ENCODE peak calls at places on chromosome 1, in five cellular contexts. One of them, this sample, is unnamed.

GRCh38 chr1:231157311-231157710 is 4.5 kb upstream of the TRIM67 start:
- DNase-seq in NCI-H446: no peak
- DNase-seq in stimulated activated CD4-positive, alpha-beta T cell treated with anti-CD3 and anti-CD28 coated beads, Interleukin-1b, Interleukin-23, amount 100 ng/mL, for 1 hour: no peak
- DNase-seq in mucosa of descending colon: no peak
- DNase-seq in NCI-H146: no peak
- DNase-seq in this sample: no peak

GRCh38 chr1:59013276-59013927 is 229.6 kb upstream of the JUN start:
- DNase-seq in mucosa of descending colon: peak
- DNase-seq in stimulated activated CD4-positive, alpha-beta T cell treated with anti-CD3 and anti-CD28 coated beads, Interleukin-1b, Interleukin-23, amount 100 ng/mL, for 1 hour: no peak
- DNase-seq in NCI-H146: no peak
- DNase-seq in NCI-H446: no peak
- DNase-seq in this sample: no peak

GRCh38 chr1:157105298-157105987 is 5.8 kb upstream of the ETV3L start:
- DNase-seq in NCI-H446: no peak
- DNase-seq in stimulated activated CD4-positive, alpha-beta T cell treated with anti-CD3 and anti-CD28 coated beads, Interleukin-1b, Interleukin-23, amount 100 ng/mL, for 1 hour: no peak
- DNase-seq in NCI-H146: no peak
- DNase-seq in mucosa of descending colon: no peak
- DNase-seq in this sample: no peak

GRCh38 chr1:178684542-178685000 is 40.5 kb upstream of the RALGPS2 start:
- DNase-seq in NCI-H146: no peak
- DNase-seq in NCI-H446: no peak
- DNase-seq in stimulated activated CD4-positive, alpha-beta T cell treated with anti-CD3 and anti-CD28 coated beads, Interleukin-1b, Interleukin-23, amount 100 ng/mL, for 1 hour: no peak
- DNase-seq in mucosa of descending colon: no peak
- DNase-seq in this sample: no peak

GRCh38 chr1:32186491-32186890 is 7.0 kb downstream of the TXLNA start:
- DNase-seq in NCI-H146: no peak
- DNase-seq in NCI-H446: no peak
- DNase-seq in mucosa of descending colon: no peak
- DNase-seq in stimulated activated CD4-positive, alpha-beta T cell treated with anti-CD3 and anti-CD28 coated beads, Interleukin-1b, Interleukin-23, amount 100 ng/mL, for 1 hour: no peak
- DNase-seq in this sample: no peak

GRCh38 chr1:96845464-96845863 is 123.9 kb downstream of the PTBP2 start:
- DNase-seq in stimulated activated CD4-positive, alpha-beta T cell treated with anti-CD3 and anti-CD28 coated beads, Interleukin-1b, Interleukin-23, amount 100 ng/mL, for 1 hour: peak
- DNase-seq in NCI-H446: peak
- DNase-seq in NCI-H146: peak
- DNase-seq in mucosa of descending colon: no peak
- DNase-seq in this sample: peak

GRCh38 chr1:192776998-192777397 is 31.8 kb upstream of the RGS2 start:
- DNase-seq in NCI-H446: no peak
- DNase-seq in NCI-H146: no peak
- DNase-seq in mucosa of descending colon: no peak
- DNase-seq in stimulated activated CD4-positive, alpha-beta T cell treated with anti-CD3 and anti-CD28 coated beads, Interleukin-1b, Interleukin-23, amount 100 ng/mL, for 1 hour: no peak
- DNase-seq in this sample: no peak

GRCh38 chr1:8671313-8671917 is 146.0 kb downstream of the RERE start:
- DNase-seq in mucosa of descending colon: no peak
- DNase-seq in stimulated activated CD4-positive, alpha-beta T cell treated with anti-CD3 and anti-CD28 coated beads, Interleukin-1b, Interleukin-23, amount 100 ng/mL, for 1 hour: no peak
- DNase-seq in NCI-H446: peak
- DNase-seq in NCI-H146: peak
- DNase-seq in this sample: peak

GRCh38 chr1:67347688-67348472 is 40.2 kb downstream of the IL12RB2 start:
- DNase-seq in NCI-H146: peak
- DNase-seq in mucosa of descending colon: no peak
- DNase-seq in stimulated activated CD4-positive, alpha-beta T cell treated with anti-CD3 and anti-CD28 coated beads, Interleukin-1b, Interleukin-23, amount 100 ng/mL, for 1 hour: no peak
- DNase-seq in NCI-H446: peak
- DNase-seq in this sample: peak

GRCh38 chr1:66770240-66770639 is 18.0 kb downstream of the DYNLT5 start:
- DNase-seq in mucosa of descending colon: no peak
- DNase-seq in NCI-H446: no peak
- DNase-seq in NCI-H146: no peak
- DNase-seq in stimulated activated CD4-positive, alpha-beta T cell treated with anti-CD3 and anti-CD28 coated beads, Interleukin-1b, Interleukin-23, amount 100 ng/mL, for 1 hour: no peak
- DNase-seq in this sample: no peak

GRCh38 chr1:162145280-162145965 is 75.9 kb downstream of the NOS1AP start:
- DNase-seq in mucosa of descending colon: no peak
- DNase-seq in NCI-H146: peak
- DNase-seq in stimulated activated CD4-positive, alpha-beta T cell treated with anti-CD3 and anti-CD28 coated beads, Interleukin-1b, Interleukin-23, amount 100 ng/mL, for 1 hour: no peak
- DNase-seq in NCI-H446: peak
- DNase-seq in this sample: no peak

GRCh38 chr1:108691886-108692723 is at the start of gene PRPF38B:
- DNase-seq in mucosa of descending colon: peak
- DNase-seq in stimulated activated CD4-positive, alpha-beta T cell treated with anti-CD3 and anti-CD28 coated beads, Interleukin-1b, Interleukin-23, amount 100 ng/mL, for 1 hour: peak
- DNase-seq in NCI-H146: peak
- DNase-seq in NCI-H446: peak
- DNase-seq in this sample: peak

GRCh38 chr1:55061000-55061705 is 21.8 kb downstream of the PCSK9 start:
- DNase-seq in stimulated activated CD4-positive, alpha-beta T cell treated with anti-CD3 and anti-CD28 coated beads, Interleukin-1b, Interleukin-23, amount 100 ng/mL, for 1 hour: no peak
- DNase-seq in NCI-H446: no peak
- DNase-seq in NCI-H146: no peak
- DNase-seq in mucosa of descending colon: no peak
- DNase-seq in this sample: no peak

GRCh38 chr1:6854166-6854565 is 68.9 kb downstream of the CAMTA1 start:
- DNase-seq in mucosa of descending colon: no peak
- DNase-seq in NCI-H446: no peak
- DNase-seq in NCI-H146: no peak
- DNase-seq in stimulated activated CD4-positive, alpha-beta T cell treated with anti-CD3 and anti-CD28 coated beads, Interleukin-1b, Interleukin-23, amount 100 ng/mL, for 1 hour: no peak
- DNase-seq in this sample: no peak

GRCh38 chr1:48681476-48682305 is 95.0 kb downstream of the BEND5 start:
- DNase-seq in NCI-H446: peak
- DNase-seq in stimulated activated CD4-positive, alpha-beta T cell treated with anti-CD3 and anti-CD28 coated beads, Interleukin-1b, Interleukin-23, amount 100 ng/mL, for 1 hour: no peak
- DNase-seq in NCI-H146: no peak
- DNase-seq in mucosa of descending colon: no peak
- DNase-seq in this sample: no peak

GRCh38 chr1:3706651-3707297 is 45.5 kb upstream of the CCDC27 start:
- DNase-seq in mucosa of descending colon: no peak
- DNase-seq in NCI-H446: no peak
- DNase-seq in stimulated activated CD4-positive, alpha-beta T cell treated with anti-CD3 and anti-CD28 coated beads, Interleukin-1b, Interleukin-23, amount 100 ng/mL, for 1 hour: no peak
- DNase-seq in NCI-H146: no peak
- DNase-seq in this sample: no peak

GRCh38 chr1:209560952-209561351 is 22.6 kb upstream of the CAMK1G start:
- DNase-seq in mucosa of descending colon: no peak
- DNase-seq in stimulated activated CD4-positive, alpha-beta T cell treated with anti-CD3 and anti-CD28 coated beads, Interleukin-1b, Interleukin-23, amount 100 ng/mL, for 1 hour: no peak
- DNase-seq in NCI-H146: no peak
- DNase-seq in NCI-H446: no peak
- DNase-seq in this sample: no peak

GRCh38 chr1:96918406-96918805 is 196.8 kb downstream of the PTBP2 start:
- DNase-seq in NCI-H146: no peak
- DNase-seq in stimulated activated CD4-positive, alpha-beta T cell treated with anti-CD3 and anti-CD28 coated beads, Interleukin-1b, Interleukin-23, amount 100 ng/mL, for 1 hour: no peak
- DNase-seq in mucosa of descending colon: no peak
- DNase-seq in NCI-H446: no peak
- DNase-seq in this sample: no peak

GRCh38 chr1:85911742-85912141 is 203.5 kb upstream of the ZNHIT6 start:
- DNase-seq in mucosa of descending colon: no peak
- DNase-seq in stimulated activated CD4-positive, alpha-beta T cell treated with anti-CD3 and anti-CD28 coated beads, Interleukin-1b, Interleukin-23, amount 100 ng/mL, for 1 hour: no peak
- DNase-seq in NCI-H146: no peak
- DNase-seq in NCI-H446: peak
- DNase-seq in this sample: no peak

GRCh38 chr1:208449951-208450350 is 205.8 kb upstream of the PLXNA2 start:
- DNase-seq in NCI-H146: peak
- DNase-seq in stimulated activated CD4-positive, alpha-beta T cell treated with anti-CD3 and anti-CD28 coated beads, Interleukin-1b, Interleukin-23, amount 100 ng/mL, for 1 hour: no peak
- DNase-seq in NCI-H446: no peak
- DNase-seq in mucosa of descending colon: no peak
- DNase-seq in this sample: no peak

GRCh38 chr1:23548704-23549143 is 10.6 kb downstream of the ID3 start:
- DNase-seq in NCI-H146: no peak
- DNase-seq in mucosa of descending colon: no peak
- DNase-seq in stimulated activated CD4-positive, alpha-beta T cell treated with anti-CD3 and anti-CD28 coated beads, Interleukin-1b, Interleukin-23, amount 100 ng/mL, for 1 hour: no peak
- DNase-seq in NCI-H446: peak
- DNase-seq in this sample: no peak

GRCh38 chr1:228809621-228810313 is 74.5 kb downstream of the RHOU start:
- DNase-seq in mucosa of descending colon: peak
- DNase-seq in NCI-H446: no peak
- DNase-seq in NCI-H146: no peak
- DNase-seq in stimulated activated CD4-positive, alpha-beta T cell treated with anti-CD3 and anti-CD28 coated beads, Interleukin-1b, Interleukin-23, amount 100 ng/mL, for 1 hour: no peak
- DNase-seq in this sample: no peak

GRCh38 chr1:155978973-155979429 is 654 bp upstream of the ARHGEF2 start:
- DNase-seq in mucosa of descending colon: peak
- DNase-seq in NCI-H146: no peak
- DNase-seq in NCI-H446: no peak
- DNase-seq in stimulated activated CD4-positive, alpha-beta T cell treated with anti-CD3 and anti-CD28 coated beads, Interleukin-1b, Interleukin-23, amount 100 ng/mL, for 1 hour: no peak
- DNase-seq in this sample: peak

GRCh38 chr1:112296908-112297307 is 99.1 kb upstream of the CTTNBP2NL start:
- DNase-seq in mucosa of descending colon: no peak
- DNase-seq in NCI-H146: peak
- DNase-seq in stimulated activated CD4-positive, alpha-beta T cell treated with anti-CD3 and anti-CD28 coated beads, Interleukin-1b, Interleukin-23, amount 100 ng/mL, for 1 hour: no peak
- DNase-seq in NCI-H446: no peak
- DNase-seq in this sample: no peak

GRCh38 chr1:16631248-16632043 is 18.1 kb upstream of the NBPF1 start:
- DNase-seq in NCI-H446: no peak
- DNase-seq in stimulated activated CD4-positive, alpha-beta T cell treated with anti-CD3 and anti-CD28 coated beads, Interleukin-1b, Interleukin-23, amount 100 ng/mL, for 1 hour: no peak
- DNase-seq in mucosa of descending colon: peak
- DNase-seq in NCI-H146: no peak
- DNase-seq in this sample: no peak

GRCh38 chr1:44584167-44584566 is 90.1 kb downstream of the TMEM53 start:
- DNase-seq in NCI-H446: no peak
- DNase-seq in stimulated activated CD4-positive, alpha-beta T cell treated with anti-CD3 and anti-CD28 coated beads, Interleukin-1b, Interleukin-23, amount 100 ng/mL, for 1 hour: no peak
- DNase-seq in mucosa of descending colon: no peak
- DNase-seq in NCI-H146: no peak
- DNase-seq in this sample: no peak

GRCh38 chr1:205430631-205431305 is 8.9 kb upstream of the LEMD1 start:
- DNase-seq in NCI-H446: no peak
- DNase-seq in mucosa of descending colon: no peak
- DNase-seq in stimulated activated CD4-positive, alpha-beta T cell treated with anti-CD3 and anti-CD28 coated beads, Interleukin-1b, Interleukin-23, amount 100 ng/mL, for 1 hour: peak
- DNase-seq in NCI-H146: peak
- DNase-seq in this sample: peak

GRCh38 chr1:243459059-243459458 is 203.2 kb downstream of the SDCCAG8 start:
- DNase-seq in NCI-H446: no peak
- DNase-seq in mucosa of descending colon: no peak
- DNase-seq in stimulated activated CD4-positive, alpha-beta T cell treated with anti-CD3 and anti-CD28 coated beads, Interleukin-1b, Interleukin-23, amount 100 ng/mL, for 1 hour: no peak
- DNase-seq in NCI-H146: no peak
- DNase-seq in this sample: peak

GRCh38 chr1:59766463-59766862 is 48.3 kb upstream of the HOOK1 start:
- DNase-seq in NCI-H146: peak
- DNase-seq in NCI-H446: no peak
- DNase-seq in mucosa of descending colon: no peak
- DNase-seq in stimulated activated CD4-positive, alpha-beta T cell treated with anti-CD3 and anti-CD28 coated beads, Interleukin-1b, Interleukin-23, amount 100 ng/mL, for 1 hour: no peak
- DNase-seq in this sample: no peak

GRCh38 chr1:11825131-11825530 is 19.1 kb downstream of the CLCN6 start:
- DNase-seq in NCI-H446: no peak
- DNase-seq in NCI-H146: no peak
- DNase-seq in stimulated activated CD4-positive, alpha-beta T cell treated with anti-CD3 and anti-CD28 coated beads, Interleukin-1b, Interleukin-23, amount 100 ng/mL, for 1 hour: no peak
- DNase-seq in mucosa of descending colon: no peak
- DNase-seq in this sample: no peak

GRCh38 chr1:201537966-201538617 is 835 bp upstream of the NAV1 start:
- DNase-seq in mucosa of descending colon: no peak
- DNase-seq in NCI-H146: peak
- DNase-seq in NCI-H446: peak
- DNase-seq in stimulated activated CD4-positive, alpha-beta T cell treated with anti-CD3 and anti-CD28 coated beads, Interleukin-1b, Interleukin-23, amount 100 ng/mL, for 1 hour: no peak
- DNase-seq in this sample: no peak

GRCh38 chr1:5743435-5744095 is 248.7 kb downstream of the NPHP4 start:
- DNase-seq in NCI-H446: no peak
- DNase-seq in NCI-H146: no peak
- DNase-seq in stimulated activated CD4-positive, alpha-beta T cell treated with anti-CD3 and anti-CD28 coated beads, Interleukin-1b, Interleukin-23, amount 100 ng/mL, for 1 hour: no peak
- DNase-seq in mucosa of descending colon: no peak
- DNase-seq in this sample: no peak

GRCh38 chr1:212030936-212031528 is 4.3 kb downstream of the INTS7 start:
- DNase-seq in stimulated activated CD4-positive, alpha-beta T cell treated with anti-CD3 and anti-CD28 coated beads, Interleukin-1b, Interleukin-23, amount 100 ng/mL, for 1 hour: no peak
- DNase-seq in mucosa of descending colon: no peak
- DNase-seq in NCI-H146: no peak
- DNase-seq in NCI-H446: no peak
- DNase-seq in this sample: no peak

This sample was measured in germinal center.